ENCODE peak calls at places on chromosomes 4 and X, in five cellular contexts. X, I, D, K and M are unnamed samples. For H3K4me1, the result is how much of the 10 kb centered on the place peaks cover.

GRCh38 chrX:6383488-6383887 is 151.4 kb downstream of the VCX3A start:
- DNase-seq in X (no peak), I (no peak), D (no peak), K (no peak), M (no peak)

GRCh38 chr4:66606908-66607307 is 936.6 kb upstream of the EPHA5 start:
- DNase-seq in X (no peak), I (no peak), D (no peak), K (no peak), M (no peak)

GRCh38 chr4:3375688-3376087 is 66.1 kb upstream of the HGFAC start:
- DNase-seq in X (peak), I (peak), D (no peak), K (no peak), M (no peak)

GRCh38 chr4:26992657-26993361 is 132.2 kb downstream of the STIM2 start:
- DNase-seq in X (peak), I (peak), D (no peak), K (no peak), M (no peak)

GRCh38 chr4:102338405-102338804 is 6.9 kb downstream of the SLC39A8 start:
- DNase-seq in X (no peak), I (no peak), D (no peak), K (no peak), M (no peak)

GRCh38 chr4:88130544-88131305 is 27.7 kb downstream of the ABCG2 start:
- DNase-seq in X (no peak), I (no peak), D (no peak), K (no peak), M (no peak)

GRCh38 chrX:30495468-30495867 is 82.1 kb downstream of the TASL start:
- DNase-seq in X (no peak), I (no peak), D (no peak), K (no peak), M (no peak)

GRCh38 chr4:184854673-184855072 is 28.9 kb upstream of the ACSL1 start:
- DNase-seq in X (peak), I (no peak), D (no peak), K (no peak), M (no peak)

GRCh38 chrX:143165778-143166177 is 140.1 kb downstream of the SPANXN4 start:
- DNase-seq in X (no peak), I (no peak), D (no peak), K (no peak), M (no peak)

GRCh38 chr4:89434364-89434988 is 126.9 kb upstream of the GPRIN3 start:
- DNase-seq in X (peak), I (peak), D (no peak), K (no peak), M (no peak)

GRCh38 chrX:134026732-134027311 is 41.4 kb upstream of the GPC3 start:
- DNase-seq in X (peak), I (peak), D (no peak), K (no peak), M (no peak)

GRCh38 chr4:85496146-85496849 is 21.3 kb downstream of the ARHGAP24 start:
- DNase-seq in X (peak), I (no peak), D (no peak), K (no peak), M (no peak)

GRCh38 chrX:107450823-107451509 is 1.5 kb downstream of the FRMPD3 start:
- DNase-seq in X (no peak), I (no peak), D (no peak), K (no peak), M (no peak)

GRCh38 chrX:46860536-46860935 is 23.7 kb downstream of the RP2 start:
- DNase-seq in X (no peak), I (no peak), D (no peak), K (no peak), M (no peak)

GRCh38 chr4:124631760-124632159 is 80.8 kb downstream of the ANKRD50 start:
- DNase-seq in X (peak), I (peak), D (peak), K (no peak), M (peak)

GRCh38 chr4:184980261-184980660 is 38.0 kb upstream of the HELT start:
- DNase-seq in X (no peak), I (no peak), D (no peak), K (no peak), M (no peak)

GRCh38 chr4:85489273-85489672 is 14.3 kb downstream of the ARHGAP24 start:
- DNase-seq in X (peak), I (peak), D (no peak), K (no peak), M (no peak)

GRCh38 chr4:153538408-153539057 is 72.4 kb downstream of the TMEM131L start:
- DNase-seq in X (peak), I (peak), D (no peak), K (no peak), M (no peak)

GRCh38 chr4:136858911-136859310 is 673.4 kb downstream of the PCDH18 start:
- DNase-seq in X (no peak), I (no peak), D (no peak), K (no peak), M (no peak)

GRCh38 chrX:150216716-150217115 is 146.4 kb upstream of the MAMLD1 start:
- DNase-seq in X (no peak), I (no peak), D (no peak), K (no peak), M (no peak)

GRCh38 chr4:113745724-113746123 is 15.8 kb downstream of the CAMK2D start:
- DNase-seq in X (no peak), I (no peak), D (no peak), K (no peak), M (no peak)

GRCh38 chr4:10102193-10102980 is 14.2 kb downstream of the WDR1 start:
- DNase-seq in X (no peak), I (no peak), D (peak), K (no peak), M (no peak)

GRCh38 chr4:2583517-2583916 is 47.1 kb downstream of the FAM193A start:
- DNase-seq in X (peak), I (peak), D (no peak), K (no peak), M (no peak)

GRCh38 chr4:99825272-99825671 is 8.6 kb downstream of the DAPP1 start:
- DNase-seq in X (no peak), I (no peak), D (no peak), K (no peak), M (no peak)

GRCh38 chr4:142036795-142037583 is 400.6 kb downstream of the IL15 start:
- DNase-seq in X (no peak), I (peak), D (no peak), K (no peak), M (no peak)

GRCh38 chr4:48262926-48263325 is 6.7 kb downstream of the TEC start:
- DNase-seq in X (no peak), I (peak), D (no peak), K (no peak), M (no peak)

GRCh38 chrX:49184294-49185061 is 1.7 kb downstream of the PRICKLE3 start:
- DNase-seq in X (peak), I (peak), D (peak), K (no peak), M (peak)

GRCh38 chr4:187908079-187908501 is 87.5 kb upstream of the ZFP42 start:
- DNase-seq in X (peak), I (peak), D (no peak), K (no peak), M (no peak)

GRCh38 chrX:145817666-145818521 is at the start of gene SLITRK2:
- DNase-seq in X (peak), I (no peak), D (no peak), K (no peak), M (no peak)

GRCh38 chrX:139982856-139983255 is 17.5 kb upstream of the CXorf66 start:
- DNase-seq in X (no peak), I (no peak), D (no peak), K (no peak), M (no peak)

GRCh38 chr4:100417565-100417964 is 100.3 kb downstream of the EMCN start:
- DNase-seq in X (peak), I (peak), D (no peak), K (no peak), M (no peak)

GRCh38 chrX:17535229-17535628 is 160.2 kb downstream of the NHS start:
- DNase-seq in X (peak), I (peak), D (no peak), K (no peak), M (no peak)

GRCh38 chr4:31124008-31124645 is 404.0 kb downstream of the PCDH7 start:
- DNase-seq in X (no peak), I (no peak), D (no peak), K (no peak), M (no peak)

GRCh38 chr4:159946983-159947645 is 844.2 kb downstream of the RAPGEF2 start:
- DNase-seq in X (peak), I (peak), D (no peak), K (no peak), M (no peak)

GRCh38 chrX:50579955-50580354 is 109.3 kb upstream of the DGKK start:
- DNase-seq in X (peak), I (peak), D (no peak), K (no peak), M (no peak)

GRCh38 chr4:141041021-141041476 is 92.2 kb downstream of the RNF150 start:
- DNase-seq in X (peak), I (peak), D (no peak), K (no peak), M (no peak)

GRCh38 chr4:40672528-40673522 is 43.2 kb upstream of the RBM47 start:
- DNase-seq in X (peak), I (peak), D (no peak), K (peak), M (no peak)
- H3K27ac ChIP-seq in X (no peak), I (peak), D (no peak), K (peak), M (peak)

GRCh38 chr4:17578482-17578891 is 1.5 kb downstream of the LAP3 start:
- DNase-seq in X (no peak), I (peak), D (no peak), K (no peak), M (no peak)

GRCh38 chr4:17577660-17578481 is 873 bp downstream of the LAP3 start:
- DNase-seq in X (peak), I (peak), D (peak), K (no peak), M (peak)

GRCh38 chr4:17584502-17585213 is 7.7 kb downstream of the LAP3 start:
- DNase-seq in X (no peak), I (no peak), D (no peak), K (no peak), M (no peak)

GRCh38 chr4:17583944-17584343 is 6.9 kb downstream of the LAP3 start:
- DNase-seq in X (no peak), I (no peak), D (no peak), K (no peak), M (no peak)

DNA sequence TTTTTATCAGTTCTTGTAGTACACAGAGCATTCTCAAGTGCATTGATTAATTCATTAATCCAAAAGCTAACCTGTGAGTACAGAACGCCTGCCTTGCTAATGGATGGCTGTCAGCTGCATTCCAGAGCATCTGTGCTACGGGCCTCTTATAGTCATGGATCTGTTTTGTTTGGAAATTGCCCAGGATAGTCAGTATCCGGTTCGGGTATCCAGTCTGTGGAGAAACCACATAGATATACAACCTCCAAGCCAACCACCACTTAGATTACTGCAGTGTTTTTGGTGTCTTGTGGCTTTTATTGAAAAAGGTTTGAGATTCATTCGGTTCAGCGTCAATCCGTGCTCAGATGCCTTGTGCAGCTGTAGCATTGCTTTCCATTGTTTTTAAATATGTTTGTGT is 4.0 kb downstream of the LAP3 start:
- DNase-seq in X (peak), I (peak), D (no peak), K (no peak), M (no peak)
- H3K4me1 ChIP-seq in X (under half), I (under half), D (under half), K (under half), M (under half)

GRCh38 chr4:16168710-16169388 is 57.4 kb downstream of the TAPT1 start:
- DNase-seq in X (no peak), I (no peak), D (no peak), K (no peak), M (no peak)
- H3K27ac ChIP-seq in X (no peak), I (no peak), D (no peak), K (no peak), M (no peak)

GRCh38 chr4:118753096-118753495 is 67.9 kb downstream of the METTL14 start:
- DNase-seq in X (no peak), I (no peak), D (no peak), K (no peak), M (no peak)
- H3K4me1 ChIP-seq in X (under half), I (under half), D (under half), K (under half), M (half or more)

GRCh38 chr4:109395694-109396093 is 37.9 kb upstream of the SEC24B start:
- DNase-seq in X (no peak), I (no peak), D (no peak), K (no peak), M (no peak)

GRCh38 chr4:109398928-109399327 is 34.7 kb upstream of the SEC24B start:
- DNase-seq in X (no peak), I (no peak), D (no peak), K (no peak), M (no peak)
- H3K27ac ChIP-seq in X (no peak), I (no peak), D (no peak), K (no peak), M (no peak)

GRCh38 chr4:23932935-23933334 is 43.1 kb upstream of the PPARGC1A start:
- DNase-seq in X (peak), I (peak), D (no peak), K (no peak), M (no peak)

GRCh38 chr4:23932186-23932585 is 42.3 kb upstream of the PPARGC1A start:
- DNase-seq in X (no peak), I (no peak), D (no peak), K (no peak), M (no peak)

GRCh38 chr4:23931489-23931830 is 41.6 kb upstream of the PPARGC1A start:
- DNase-seq in X (no peak), I (no peak), D (no peak), K (no peak), M (no peak)

GRCh38 chr4:23929248-23929647 is 39.4 kb upstream of the PPARGC1A start:
- DNase-seq in X (peak), I (no peak), D (no peak), K (no peak), M (no peak)

GRCh38 chr4:23930750-23931488 is 41.1 kb upstream of the PPARGC1A start:
- DNase-seq in X (peak), I (no peak), D (peak), K (no peak), M (peak)
- H3K4me1 ChIP-seq in X (under half), I (under half), D (half or more), K (under half), M (under half)

DNA sequence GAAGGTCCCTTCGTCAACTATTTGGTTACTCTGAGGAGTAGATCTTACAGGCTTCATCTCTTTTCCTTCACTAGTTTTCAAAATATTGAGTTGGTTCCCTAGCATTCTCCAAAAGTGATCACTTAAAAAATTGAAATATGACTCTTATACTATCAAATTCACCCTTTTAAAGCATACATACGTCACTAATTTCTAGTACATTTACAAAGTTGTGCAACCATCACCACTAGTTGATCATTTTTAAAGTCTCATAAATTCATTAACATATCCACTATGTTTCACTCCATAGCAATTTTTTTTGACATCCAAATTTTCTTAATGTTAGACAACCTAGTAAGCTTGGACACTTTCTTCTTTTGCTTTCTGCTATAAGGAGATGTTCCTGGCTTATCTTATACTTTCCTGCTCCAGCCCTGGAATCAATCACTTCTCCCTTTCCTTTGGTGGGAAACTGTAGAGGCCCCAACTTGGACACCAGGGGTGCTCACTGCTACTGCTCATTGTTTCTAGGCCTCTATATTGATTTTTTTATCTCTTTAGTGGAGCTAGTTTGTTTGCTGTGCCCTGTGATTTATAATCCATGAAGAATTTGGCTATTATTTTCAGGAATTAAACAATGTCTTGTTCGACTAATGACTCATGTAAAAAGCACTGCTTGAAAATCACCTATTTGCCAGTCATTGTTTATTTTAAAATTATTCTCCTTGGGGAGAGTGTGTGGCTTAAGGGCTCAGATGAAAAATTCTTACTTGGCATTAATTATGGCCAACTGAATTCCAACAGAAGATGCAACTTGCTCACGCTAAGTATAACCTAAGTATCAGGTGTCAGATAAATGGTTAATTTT is 4.0 kb upstream of the ZFX start:
- DNase-seq in X (no peak), I (peak), D (no peak), K (no peak), M (no peak)
- H3K27ac ChIP-seq in X (peak), I (peak), D (peak), K (no peak), M (peak)

GRCh38 chrX:110317079-110317819 is 636 bp downstream of the AMMECR1 start:
- DNase-seq in X (no peak), I (no peak), D (peak), K (peak), M (no peak)
- H3K4me1 ChIP-seq in X (under half), I (under half), D (under half), K (under half), M (under half)

DNA sequence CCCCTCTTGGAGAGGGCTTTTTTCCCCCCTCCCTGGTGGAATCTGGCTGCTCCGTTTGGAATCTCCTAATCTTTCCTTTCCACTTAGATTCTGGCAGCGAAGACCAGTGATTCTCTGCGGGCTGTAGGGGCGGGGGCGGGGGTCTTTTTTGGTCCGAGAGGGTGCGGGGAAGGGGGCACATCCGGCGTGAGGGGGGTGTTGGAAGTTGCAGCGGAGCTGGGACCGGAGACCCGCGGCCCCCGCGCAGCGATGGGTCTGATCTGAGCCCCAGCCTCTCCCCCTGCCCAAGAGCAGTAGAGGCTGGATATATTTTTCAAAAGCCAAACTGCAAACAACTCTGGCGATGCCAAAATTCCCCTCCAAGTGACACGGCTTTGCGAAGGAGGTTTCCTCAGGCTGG is 307 bp downstream of the GRID2 start:
- DNase-seq in X (no peak), I (no peak), D (no peak), K (no peak), M (no peak)
- H3K27ac ChIP-seq in X (no peak), I (no peak), D (no peak), K (no peak), M (no peak)

GRCh38 chrX:100647739-100648138 is 3.7 kb downstream of the SRPX2 start:
- DNase-seq in X (peak), I (no peak), D (no peak), K (no peak), M (no peak)
- H3K4me1 ChIP-seq in X (under half), I (under half), D (under half), K (under half), M (under half)